ENCODE peak calls at places on chromosome 11, in ten cellular contexts. A, P, X, B, E, J, R, O, S and I are unnamed samples.

GRCh38 chr11:64876226-64876750 is 2.1 kb downstream of the EHD1 start:
- DNase-seq in A (no peak), P (no peak), X (no peak), B (no peak), E (no peak), J (no peak), R (no peak), O (no peak), S (no peak), I (no peak)

GRCh38 chr11:12110714-12111481 is 508 bp downstream of the MICAL2 start:
- DNase-seq in A (no peak), P (peak), X (no peak), B (peak), E (no peak), J (peak), R (no peak), O (peak), S (no peak), I (peak)

GRCh38 chr11:119056397-119056999 is 507 bp downstream of the HYOU1 start:
- DNase-seq in A (peak), P (peak), X (peak), B (no peak), E (no peak), J (peak), R (no peak), O (peak), S (peak), I (peak)

GRCh38 chr11:62645934-62646824 is at the start of gene GANAB:
- DNase-seq in A (peak), P (peak), X (peak), B (peak), E (peak), J (peak), R (peak), O (peak), S (peak), I (peak)

GRCh38 chr11:113176561-113176960 is 137.8 kb upstream of the TTC12 start:
- DNase-seq in A (no peak), P (no peak), X (no peak), B (peak), E (peak), J (no peak), R (peak), O (no peak), S (no peak), I (no peak)

GRCh38 chr11:126404367-126404766 is 48.9 kb downstream of the ST3GAL4 start:
- DNase-seq in A (peak), P (peak), X (peak), B (no peak), E (no peak), J (no peak), R (no peak), O (no peak), S (no peak), I (peak)

GRCh38 chr11:108037636-108038035 is 28.9 kb downstream of the CUL5 start:
- DNase-seq in A (peak), P (no peak), X (no peak), B (no peak), E (peak), J (no peak), R (no peak), O (no peak), S (no peak), I (no peak)

GRCh38 chr11:30740071-30740470 is 153.9 kb upstream of the MPPED2 start:
- DNase-seq in A (no peak), P (no peak), X (no peak), B (no peak), E (no peak), J (no peak), R (no peak), O (no peak), S (no peak), I (no peak)

GRCh38 chr11:21546715-21547114 is 646.2 kb upstream of the ANO5 start:
- DNase-seq in A (no peak), P (no peak), X (no peak), B (no peak), E (no peak), J (no peak), R (no peak), O (no peak), S (no peak), I (no peak)

GRCh38 chr11:11532574-11532973 is 89.2 kb downstream of the GALNT18 start:
- DNase-seq in A (peak), P (no peak), X (no peak), B (no peak), E (no peak), J (no peak), R (peak), O (no peak), S (no peak), I (no peak)

GRCh38 chr11:119113716-119114115 is 6.6 kb downstream of the C2CD2L start:
- DNase-seq in A (no peak), P (no peak), X (no peak), B (no peak), E (no peak), J (no peak), R (no peak), O (no peak), S (no peak), I (no peak)

GRCh38 chr11:112292785-112293407 is 32.2 kb upstream of the PLET1 start:
- DNase-seq in A (peak), P (peak), X (no peak), B (peak), E (peak), J (peak), R (peak), O (no peak), S (no peak), I (peak)

GRCh38 chr11:47765086-47765485 is 2.1 kb downstream of the FNBP4 start:
- DNase-seq in A (peak), P (no peak), X (no peak), B (peak), E (no peak), J (no peak), R (no peak), O (no peak), S (no peak), I (no peak)

GRCh38 chr11:119592642-119593041 is 136.4 kb downstream of the NECTIN1 start:
- DNase-seq in A (no peak), P (no peak), X (no peak), B (peak), E (no peak), J (no peak), R (peak), O (no peak), S (no peak), I (no peak)

GRCh38 chr11:69040051-69040450 is 8.7 kb upstream of the TPCN2 start:
- DNase-seq in A (no peak), P (no peak), X (no peak), B (no peak), E (no peak), J (no peak), R (no peak), O (no peak), S (no peak), I (no peak)

GRCh38 chr11:114762437-114762836 is 84.1 kb downstream of the NXPE2 start:
- DNase-seq in A (peak), P (peak), X (peak), B (peak), E (peak), J (peak), R (peak), O (peak), S (peak), I (peak)

GRCh38 chr11:75325713-75326438 is 25.6 kb downstream of the ARRB1 start:
- DNase-seq in A (peak), P (peak), X (no peak), B (peak), E (peak), J (no peak), R (peak), O (peak), S (peak), I (peak)

GRCh38 chr11:106858200-106858599 is 160.1 kb downstream of the GUCY1A2 start:
- DNase-seq in A (no peak), P (no peak), X (no peak), B (no peak), E (no peak), J (no peak), R (no peak), O (no peak), S (no peak), I (no peak)

GRCh38 chr11:62140302-62141110 is 16.7 kb downstream of the INCENP start:
- DNase-seq in A (no peak), P (no peak), X (no peak), B (no peak), E (no peak), J (no peak), R (no peak), O (no peak), S (no peak), I (no peak)

GRCh38 chr11:20278727-20279126 is 84.8 kb upstream of the HTATIP2 start:
- DNase-seq in A (no peak), P (no peak), X (no peak), B (no peak), E (peak), J (no peak), R (no peak), O (no peak), S (no peak), I (no peak)

GRCh38 chr11:78982377-78982925 is 407.8 kb upstream of the NARS2 start:
- DNase-seq in A (no peak), P (no peak), X (peak), B (no peak), E (no peak), J (no peak), R (no peak), O (no peak), S (no peak), I (no peak)

GRCh38 chr11:36411202-36411640 is 98.9 kb downstream of the TRAF6 start:
- DNase-seq in A (no peak), P (no peak), X (no peak), B (no peak), E (peak), J (peak), R (no peak), O (peak), S (no peak), I (no peak)

GRCh38 chr11:69920500-69921428 is 101.5 kb upstream of the FGF3 start:
- DNase-seq in A (no peak), P (no peak), X (no peak), B (no peak), E (no peak), J (no peak), R (no peak), O (no peak), S (peak), I (no peak)

GRCh38 chr11:27241316-27242122 is 121.5 kb downstream of the CCDC34 start:
- DNase-seq in A (peak), P (peak), X (no peak), B (peak), E (peak), J (no peak), R (peak), O (no peak), S (no peak), I (peak)

GRCh38 chr11:39374963-39375698 is 2084.3 kb downstream of the LRRC4C start:
- DNase-seq in A (peak), P (peak), X (no peak), B (peak), E (peak), J (no peak), R (peak), O (no peak), S (no peak), I (no peak)

GRCh38 chr11:57527056-57527631 is 3.4 kb downstream of the TIMM10 start:
- DNase-seq in A (peak), P (peak), X (peak), B (peak), E (peak), J (peak), R (peak), O (peak), S (peak), I (peak)

GRCh38 chr11:75810637-75811383 is 4.2 kb upstream of the UVRAG start:
- DNase-seq in A (no peak), P (no peak), X (no peak), B (no peak), E (no peak), J (no peak), R (no peak), O (no peak), S (no peak), I (no peak)

GRCh38 chr11:78884761-78885160 is 310.1 kb upstream of the NARS2 start:
- DNase-seq in A (no peak), P (no peak), X (no peak), B (no peak), E (no peak), J (no peak), R (no peak), O (no peak), S (no peak), I (no peak)

GRCh38 chr11:84886344-84886743 is 740.8 kb downstream of the DLG2 start:
- DNase-seq in A (peak), P (no peak), X (no peak), B (no peak), E (no peak), J (no peak), R (peak), O (peak), S (no peak), I (no peak)

GRCh38 chr11:57205046-57205671 is 23.4 kb downstream of the LRRC55 start:
- DNase-seq in A (peak), P (peak), X (peak), B (peak), E (peak), J (no peak), R (peak), O (peak), S (no peak), I (peak)

GRCh38 chr11:26276798-26277424 is 55.0 kb upstream of the ANO3 start:
- DNase-seq in A (peak), P (peak), X (peak), B (peak), E (peak), J (peak), R (peak), O (no peak), S (no peak), I (peak)

GRCh38 chr11:116262370-116262769 is 510.4 kb downstream of the BUD13 start:
- DNase-seq in A (no peak), P (no peak), X (peak), B (no peak), E (no peak), J (no peak), R (no peak), O (no peak), S (no peak), I (no peak)

GRCh38 chr11:117145393-117145761 is 1.3 kb downstream of the PAFAH1B2 start:
- DNase-seq in A (peak), P (peak), X (peak), B (peak), E (peak), J (no peak), R (peak), O (no peak), S (no peak), I (peak)

GRCh38 chr11:2691991-2692841 is 7.6 kb downstream of the KCNQ1OT1 start:
- DNase-seq in A (no peak), P (peak), X (peak), B (no peak), E (no peak), J (peak), R (no peak), O (no peak), S (no peak), I (no peak)
- TF ChIP-seq CTCF in A (peak), P (peak), X (peak), B (no peak), E (peak), J (no peak), R (no peak), O (peak), S (no peak), I (no peak)

DNA sequence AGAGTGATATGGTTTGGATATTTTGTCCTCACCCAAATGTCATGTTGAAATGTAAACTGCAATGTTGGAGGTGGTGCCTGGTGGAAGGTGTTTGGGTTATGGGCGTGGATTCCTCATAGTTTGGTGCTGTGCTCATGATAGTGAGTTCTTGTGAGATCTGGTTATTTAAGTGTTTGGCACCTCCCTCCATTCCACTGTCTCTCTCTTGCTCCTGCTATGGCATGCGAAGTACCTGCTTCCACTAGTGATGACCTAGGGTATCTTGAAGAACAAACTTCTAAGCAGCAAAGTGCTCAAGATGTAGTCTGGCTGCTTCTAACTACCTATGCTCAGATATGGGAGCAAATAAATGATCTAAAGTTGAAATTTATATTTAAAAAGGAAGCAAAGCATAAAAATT is 55.9 kb upstream of the TSPAN18 start:
- DNase-seq in A (no peak), P (no peak), X (no peak), B (no peak), E (no peak), J (no peak), R (no peak), O (no peak), S (no peak), I (no peak)
- H3K4me3 ChIP-seq in A (no peak), P (no peak), X (no peak), B (no peak), E (no peak), J (no peak), R (no peak), O (no peak), S (no peak), I (no peak)

GRCh38 chr11:24739637-24740036 is 242.8 kb downstream of the LUZP2 start:
- DNase-seq in A (no peak), P (no peak), X (no peak), B (no peak), E (no peak), J (no peak), R (no peak), O (no peak), S (no peak), I (no peak)
- TF ChIP-seq CTCF in A (no peak), P (no peak), X (no peak), B (no peak), E (no peak), J (no peak), R (no peak), O (no peak), S (no peak), I (no peak)

DNA sequence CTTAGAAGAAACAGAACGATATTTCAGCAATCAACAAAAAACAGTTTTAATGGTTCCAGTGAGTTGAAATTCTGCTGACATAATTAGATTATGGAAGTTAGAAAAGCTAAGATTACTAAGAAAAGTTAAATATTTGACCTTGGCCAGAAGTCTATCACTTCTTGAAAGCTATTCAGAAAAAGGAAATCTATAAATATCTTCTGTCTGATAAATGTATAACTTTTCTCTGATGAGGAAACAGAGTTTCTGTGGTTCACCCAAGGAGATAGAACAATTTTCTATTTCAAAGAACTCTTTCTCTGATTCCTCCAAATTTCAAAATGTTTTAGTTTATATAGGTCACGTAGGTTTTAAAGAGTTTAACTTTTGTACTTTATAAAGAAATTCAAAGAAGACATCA is 438.4 kb upstream of the CHORDC1 start:
- DNase-seq in A (no peak), P (no peak), X (no peak), B (no peak), E (no peak), J (no peak), R (no peak), O (no peak), S (no peak), I (no peak)
- H3K4me3 ChIP-seq in A (no peak), P (no peak), X (no peak), B (no peak), E (no peak), J (no peak), R (no peak), O (no peak), S (no peak), I (no peak)

GRCh38 chr11:2305140-2305861 is 3.5 kb downstream of the TSPAN32 start:
- DNase-seq in A (peak), P (peak), X (peak), B (peak), E (peak), J (peak), R (peak), O (peak), S (peak), I (peak)

GRCh38 chr11:2305862-2306823 is 4.3 kb downstream of the TSPAN32 start:
- DNase-seq in A (peak), P (no peak), X (no peak), B (peak), E (peak), J (peak), R (peak), O (peak), S (peak), I (peak)

GRCh38 chr11:2303627-2304155 is 1.9 kb downstream of the TSPAN32 start:
- DNase-seq in A (no peak), P (no peak), X (peak), B (no peak), E (no peak), J (no peak), R (no peak), O (peak), S (peak), I (no peak)

GRCh38 chr11:2302844-2303626 is 1.2 kb downstream of the TSPAN32 start:
- DNase-seq in A (no peak), P (no peak), X (peak), B (no peak), E (no peak), J (no peak), R (no peak), O (peak), S (peak), I (no peak)

DNA sequence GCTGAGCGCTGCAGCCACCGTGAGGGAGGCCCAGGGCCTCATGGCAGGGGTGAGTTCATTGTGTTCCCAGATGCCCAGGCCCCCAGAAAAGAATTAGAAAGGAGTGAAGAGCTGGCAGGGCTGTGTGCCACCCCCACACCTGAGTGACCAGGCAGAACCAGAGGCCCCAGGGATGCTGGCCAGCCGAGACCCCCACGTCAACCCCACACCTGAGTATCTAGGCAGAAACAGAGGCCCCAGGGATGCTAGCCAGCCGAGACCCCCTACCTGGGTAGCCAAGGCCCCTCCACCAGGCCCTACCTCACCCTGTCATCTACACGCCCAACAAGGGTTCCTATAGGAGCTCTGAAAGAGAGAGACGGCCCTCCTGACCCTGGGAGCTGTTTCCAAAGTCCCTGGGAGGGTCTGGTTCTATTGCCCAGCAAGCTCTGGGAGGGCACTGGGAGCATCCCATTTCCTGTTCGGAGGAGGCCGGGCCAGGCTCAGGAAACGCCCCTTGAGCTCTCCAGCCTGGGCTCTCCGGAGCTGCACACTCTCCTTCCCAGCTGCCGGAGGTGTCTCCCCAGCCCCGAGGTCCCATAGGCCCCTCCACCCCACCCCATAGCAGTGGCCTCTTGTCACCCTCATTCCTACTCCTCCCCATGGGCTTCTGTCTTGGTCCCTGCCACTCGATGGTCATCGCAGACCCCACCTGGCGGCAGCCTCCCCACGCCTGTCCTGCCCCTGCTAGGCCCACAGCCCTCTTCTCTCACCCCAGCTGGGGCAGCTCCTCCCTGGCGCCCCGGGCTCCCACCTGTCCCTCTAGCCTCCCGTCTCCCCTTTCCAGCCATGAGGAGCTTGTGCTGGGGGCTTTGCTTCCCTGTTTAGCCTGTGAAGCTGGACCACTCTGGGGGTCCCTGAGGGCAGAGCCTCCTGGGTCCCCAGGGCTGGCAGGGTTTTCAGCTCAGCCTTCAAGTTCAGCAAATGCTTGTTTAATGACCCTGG is 2.6 kb downstream of the TSPAN32 start:
- DNase-seq in A (no peak), P (no peak), X (peak), B (no peak), E (no peak), J (no peak), R (no peak), O (no peak), S (peak), I (no peak)
- TF ChIP-seq CTCF in A (no peak), P (no peak), X (no peak), B (no peak), E (no peak), J (no peak), R (no peak), O (no peak), S (no peak), I (no peak)